ENCODE peak calls at places on chromosome 22, in eight cellular contexts. A, D, J, F, P, I, M and Y are unnamed samples.
A peak's percentile ranks its signal among the peaks of the same experiment; 100 is the strongest.

GRCh38 chr22:46828323-46829139 is 66.1 kb downstream of the TBC1D22A start:
- DNase-seq in A (peak; percentile 37), D (no peak), J (no peak), F (no peak), P (no peak), I (no peak), M (no peak), Y (no peak)

GRCh38 chr22:44534335-44534734 is 36.3 kb upstream of the RTL6 start:
- DNase-seq in A (no peak), D (no peak), J (no peak), F (no peak), P (no peak), I (no peak), M (no peak), Y (no peak)

GRCh38 chr22:37823134-37823985 is at the start of gene GALR3:
- DNase-seq in A (no peak), D (no peak), J (no peak), F (no peak), P (no peak), I (no peak), M (no peak), Y (no peak)

GRCh38 chr22:37057226-37057625 is 5.7 kb downstream of the KCTD17 start:
- DNase-seq in A (no peak), D (no peak), J (no peak), F (no peak), P (no peak), I (no peak), M (no peak), Y (no peak)

GRCh38 chr22:48720662-48721393 is 1106.8 kb downstream of the BRD1 start:
- DNase-seq in A (no peak), D (no peak), J (no peak), F (no peak), P (no peak), I (no peak), M (no peak), Y (peak; percentile 83)

GRCh38 chr22:29816980-29817379 is 21.1 kb downstream of the ASCC2 start:
- DNase-seq in A (peak; percentile 52), D (no peak), J (no peak), F (no peak), P (no peak), I (peak; percentile 64), M (no peak), Y (no peak)

GRCh38 chr22:28375761-28376534 is 303.7 kb downstream of the TTC28 start:
- DNase-seq in A (no peak), D (peak; percentile 82), J (no peak), F (no peak), P (no peak), I (no peak), M (no peak), Y (no peak)

GRCh38 chr22:45964926-45965564 is 11.9 kb downstream of the WNT7B start:
- DNase-seq in A (no peak), D (no peak), J (no peak), F (no peak), P (no peak), I (no peak), M (no peak), Y (no peak)

GRCh38 chr22:25085930-25086901 is 113.4 kb upstream of the CRYBB3 start:
- DNase-seq in A (no peak), D (peak; percentile 18), J (no peak), F (no peak), P (peak; percentile 43), I (no peak), M (peak; percentile 4), Y (no peak)

GRCh38 chr22:46114518-46115387 is 35.6 kb upstream of the PPARA start:
- DNase-seq in A (no peak), D (no peak), J (no peak), F (no peak), P (peak; percentile 48), I (no peak), M (no peak), Y (no peak)

GRCh38 chr22:40920526-40920925 is 30.7 kb upstream of the RBX1 start:
- DNase-seq in A (no peak), D (no peak), J (no peak), F (no peak), P (no peak), I (no peak), M (no peak), Y (no peak)

GRCh38 chr22:37419916-37420655 is 7.2 kb downstream of the ELFN2 start:
- DNase-seq in A (peak; percentile 42), D (no peak), J (no peak), F (peak; percentile 61), P (no peak), I (peak; percentile 32), M (no peak), Y (no peak)

GRCh38 chr22:36977401-36977861 is 41.8 kb downstream of the TST start:
- DNase-seq in A (no peak), D (peak; percentile 20), J (peak; percentile 57), F (peak; percentile 62), P (peak; percentile 37), I (peak; percentile 8), M (peak; percentile 90), Y (no peak)

GRCh38 chr22:44288951-44289350 is 23.8 kb downstream of the SHISAL1 start:
- DNase-seq in A (no peak), D (no peak), J (no peak), F (no peak), P (no peak), I (no peak), M (no peak), Y (no peak)

GRCh38 chr22:30274061-30274812 is 7.6 kb upstream of the OSM start:
- DNase-seq in A (no peak), D (no peak), J (no peak), F (no peak), P (no peak), I (no peak), M (no peak), Y (no peak)

GRCh38 chr22:29041408-29041807 is 20.2 kb downstream of the C22orf31 start:
- DNase-seq in A (no peak), D (peak; percentile 80), J (peak; percentile 65), F (no peak), P (no peak), I (no peak), M (no peak), Y (no peak)

GRCh38 chr22:48578138-48579034 is 1249.3 kb downstream of the BRD1 start:
- DNase-seq in A (no peak), D (no peak), J (no peak), F (no peak), P (no peak), I (no peak), M (no peak), Y (no peak)

DNA sequence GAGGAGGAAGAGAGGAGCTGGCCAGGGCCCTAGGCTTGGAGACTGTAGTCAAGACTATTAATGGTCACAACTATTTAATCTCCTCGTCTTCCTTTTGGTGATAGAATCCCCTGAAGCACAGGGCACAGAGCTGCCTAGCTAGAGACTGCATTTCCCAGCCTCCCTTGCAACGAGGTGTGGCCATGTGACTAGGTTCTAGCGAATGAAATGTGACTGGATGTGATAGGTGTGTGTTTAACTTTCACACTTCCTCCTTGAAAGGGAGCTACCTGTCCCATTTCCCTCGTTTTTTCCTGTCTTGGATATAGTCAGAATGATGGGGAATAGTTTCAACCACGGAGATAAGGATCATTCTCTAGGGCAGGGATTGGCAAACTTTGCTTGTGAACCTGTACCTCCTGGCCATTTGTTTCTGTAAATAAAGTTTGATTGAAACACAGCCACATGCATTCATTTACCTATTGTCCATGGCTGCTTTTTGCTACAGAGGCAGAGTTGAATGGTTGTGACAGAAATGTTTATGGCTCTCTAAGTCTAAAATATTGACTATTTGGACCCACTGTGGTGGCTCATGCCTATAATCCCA is 313.5 kb downstream of the MIAT start:
- DNase-seq in A (no peak), D (no peak), J (no peak), F (no peak), P (no peak), I (no peak), M (peak; percentile 3), Y (no peak)
- TF ChIP-seq CTCF in A (no peak), D (no peak), J (no peak), F (no peak), P (no peak), I (no peak), M (no peak), Y (no peak)

GRCh38 chr22:20551805-20552449 is 44.5 kb downstream of the MED15 start:
- DNase-seq in A (no peak), D (peak; percentile 47), J (peak; percentile 55), F (no peak), P (peak; percentile 43), I (no peak), M (no peak), Y (peak; percentile 55)
- TF ChIP-seq CTCF in A (no peak), D (peak; percentile 58), J (peak; percentile 53), F (no peak), P (peak; percentile 32), I (no peak), M (no peak), Y (peak; percentile 64)

GRCh38 chr22:31495343-31495742 is 993 bp upstream of the SFI1 start:
- DNase-seq in A (no peak), D (no peak), J (no peak), F (no peak), P (no peak), I (no peak), M (peak; percentile 35), Y (no peak)

GRCh38 chr22:31496735-31497146 is 405 bp downstream of the SFI1 start:
- DNase-seq in A (peak; percentile 6), D (peak; percentile 11), J (no peak), F (peak; percentile 35), P (no peak), I (no peak), M (peak; percentile 62), Y (no peak)

GRCh38 chr22:31497148-31497938 is 1.0 kb downstream of the SFI1 start:
- DNase-seq in A (no peak), D (peak; percentile 0), J (no peak), F (no peak), P (no peak), I (no peak), M (peak; percentile 19), Y (no peak)

GRCh38 chr22:31492151-31492550 is 2.5 kb upstream of the EIF4ENIF1 start:
- DNase-seq in A (peak; percentile 15), D (no peak), J (no peak), F (no peak), P (no peak), I (peak; percentile 26), M (no peak), Y (no peak)

DNA sequence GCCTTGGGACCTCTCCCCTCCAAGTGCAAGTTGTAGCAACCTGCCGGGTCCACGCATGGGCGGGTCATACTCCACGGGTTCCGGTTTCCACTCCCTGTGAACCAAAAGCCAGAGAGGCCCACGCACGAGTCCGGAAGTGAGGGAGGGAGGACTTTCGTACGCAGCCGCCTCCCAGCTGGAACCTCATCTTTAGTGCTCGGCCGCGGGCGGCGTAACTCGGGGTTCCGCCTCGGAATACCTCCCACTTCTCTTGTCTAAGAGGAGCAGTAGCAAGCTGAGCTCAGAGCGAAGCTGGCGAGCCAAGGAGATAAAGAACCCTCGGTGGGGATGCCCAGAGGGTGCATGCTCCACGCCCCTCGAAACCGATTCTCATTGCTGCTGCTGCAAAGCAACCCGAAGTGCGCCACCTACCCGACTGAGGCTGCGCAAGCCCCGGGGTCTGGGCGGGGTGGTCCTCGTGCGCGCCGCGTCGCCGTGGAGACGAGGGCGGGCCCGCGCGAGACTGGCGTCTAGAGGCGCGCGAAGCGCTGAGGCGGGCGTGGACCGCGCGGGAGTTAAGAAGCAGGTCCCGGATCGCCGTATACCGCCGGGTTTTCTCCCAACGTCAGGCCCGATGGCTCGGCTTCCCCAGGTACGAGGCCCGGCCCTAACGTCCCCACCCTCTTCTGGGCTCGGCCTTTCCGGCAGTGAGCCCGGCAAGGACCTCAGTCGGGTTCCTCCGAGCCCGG is at the start of gene SFI1:
- DNase-seq in A (peak; percentile 91), D (peak; percentile 88), J (peak; percentile 92), F (peak; percentile 93), P (peak; percentile 88), I (peak; percentile 71), M (peak; percentile 95), Y (peak; percentile 97)
- TF ChIP-seq CTCF in A (peak; percentile 18), D (peak; percentile 32), J (peak; percentile 33), F (no peak), P (peak; percentile 29), I (peak; percentile 38), M (peak; percentile 64), Y (peak; percentile 68)

GRCh38 chr22:23984430-23984829 is 4.5 kb downstream of the GSTT2 start:
- DNase-seq in A (peak; percentile 27), D (peak; percentile 53), J (peak; percentile 35), F (no peak), P (no peak), I (peak; percentile 12), M (peak; percentile 64), Y (no peak)
- TF ChIP-seq CTCF in A (peak; percentile 55), D (peak; percentile 76), J (peak; percentile 62), F (no peak), P (no peak), I (peak; percentile 46), M (peak; percentile 70), Y (no peak)